ENCODE peak calls at places on chromosome 16, in nine cellular contexts. L, M, H, W, J, B, K, F and Q are unnamed samples.

GRCh38 chr16:29700253-29700987 is 21.4 kb downstream of the QPRT start:
- DNase-seq in L (peak), M (peak), H (peak), W (peak), J (peak), B (peak), K (peak), F (no peak), Q (peak)

GRCh38 chr16:81424761-81425160 is 19.8 kb upstream of the CMIP start:
- DNase-seq in L (no peak), M (no peak), H (no peak), W (no peak), J (no peak), B (no peak), K (no peak), F (no peak), Q (no peak)

GRCh38 chr16:79066621-79067020 is 533.9 kb downstream of the MAF start:
- DNase-seq in L (no peak), M (no peak), H (no peak), W (no peak), J (peak), B (no peak), K (no peak), F (no peak), Q (no peak)

GRCh38 chr16:50303605-50304466 is 37.5 kb downstream of the ADCY7 start:
- DNase-seq in L (no peak), M (peak), H (peak), W (no peak), J (no peak), B (no peak), K (peak), F (no peak), Q (no peak)

GRCh38 chr16:69093974-69094373 is 11.5 kb upstream of the HAS3 start:
- DNase-seq in L (no peak), M (no peak), H (no peak), W (no peak), J (no peak), B (no peak), K (no peak), F (no peak), Q (no peak)

GRCh38 chr16:84692451-84692850 is 7.3 kb upstream of the USP10 start:
- DNase-seq in L (no peak), M (no peak), H (no peak), W (peak), J (no peak), B (no peak), K (no peak), F (no peak), Q (no peak)

GRCh38 chr16:74748710-74749073 is 25.9 kb downstream of the FA2H start:
- DNase-seq in L (no peak), M (no peak), H (no peak), W (no peak), J (no peak), B (no peak), K (no peak), F (no peak), Q (no peak)

GRCh38 chr16:5008311-5008731 is 25.4 kb downstream of the NAGPA start:
- DNase-seq in L (no peak), M (no peak), H (no peak), W (no peak), J (no peak), B (no peak), K (no peak), F (no peak), Q (no peak)

GRCh38 chr16:69108069-69108904 is 2.8 kb downstream of the HAS3 start:
- DNase-seq in L (no peak), M (no peak), H (no peak), W (no peak), J (no peak), B (no peak), K (peak), F (no peak), Q (no peak)

GRCh38 chr16:85720319-85720637 is 30.6 kb downstream of the C16orf74 start:
- DNase-seq in L (no peak), M (no peak), H (peak), W (no peak), J (peak), B (no peak), K (no peak), F (no peak), Q (peak)

GRCh38 chr16:10594312-10594950 is 14.0 kb upstream of the EMP2 start:
- DNase-seq in L (no peak), M (no peak), H (no peak), W (no peak), J (peak), B (no peak), K (no peak), F (no peak), Q (no peak)

GRCh38 chr16:4830408-4830807 is 16.7 kb downstream of the GLYR1 start:
- DNase-seq in L (no peak), M (no peak), H (no peak), W (no peak), J (no peak), B (no peak), K (no peak), F (no peak), Q (no peak)

GRCh38 chr16:65002265-65002664 is 119.6 kb downstream of the CDH11 start:
- DNase-seq in L (no peak), M (no peak), H (no peak), W (peak), J (no peak), B (peak), K (no peak), F (no peak), Q (peak)

GRCh38 chr16:19269098-19269497 is 16.4 kb upstream of the CLEC19A start:
- DNase-seq in L (no peak), M (no peak), H (no peak), W (no peak), J (no peak), B (no peak), K (no peak), F (no peak), Q (no peak)

GRCh38 chr16:21037168-21037567 is 113.5 kb downstream of the DNAH3 start:
- DNase-seq in L (no peak), M (no peak), H (no peak), W (no peak), J (no peak), B (no peak), K (no peak), F (no peak), Q (no peak)

GRCh38 chr16:46929378-46930332 is 43.8 kb downstream of the DNAJA2 start:
- DNase-seq in L (peak), M (peak), H (peak), W (peak), J (peak), B (no peak), K (peak), F (no peak), Q (peak)

GRCh38 chr16:53809088-53809951 is 105.4 kb downstream of the FTO start:
- DNase-seq in L (no peak), M (no peak), H (no peak), W (peak), J (no peak), B (no peak), K (no peak), F (no peak), Q (peak)

GRCh38 chr16:4796982-4797804 is 2.0 kb downstream of the SMIM22 start:
- DNase-seq in L (no peak), M (no peak), H (no peak), W (no peak), J (peak), B (no peak), K (peak), F (no peak), Q (no peak)

GRCh38 chr16:19601083-19601976 is 45.8 kb downstream of the VPS35L start:
- DNase-seq in L (peak), M (no peak), H (no peak), W (peak), J (no peak), B (peak), K (no peak), F (no peak), Q (peak)

GRCh38 chr16:28210979-28211505 is 723 bp downstream of the XPO6 start:
- DNase-seq in L (peak), M (peak), H (peak), W (peak), J (peak), B (no peak), K (peak), F (no peak), Q (peak)

GRCh38 chr16:88289549-88290344 is 93.0 kb upstream of the ZNF469 start:
- DNase-seq in L (no peak), M (no peak), H (no peak), W (no peak), J (no peak), B (no peak), K (no peak), F (no peak), Q (no peak)

GRCh38 chr16:853306-853705 is 52.8 kb upstream of the GNG13 start:
- DNase-seq in L (no peak), M (no peak), H (no peak), W (no peak), J (no peak), B (no peak), K (peak), F (no peak), Q (no peak)

GRCh38 chr16:20851601-20852000 is 45.3 kb downstream of the REXO5 start:
- DNase-seq in L (no peak), M (peak), H (peak), W (peak), J (peak), B (peak), K (peak), F (no peak), Q (peak)

GRCh38 chr16:48081656-48082055 is 74.1 kb downstream of the ABCC12 start:
- DNase-seq in L (no peak), M (no peak), H (peak), W (peak), J (no peak), B (peak), K (no peak), F (no peak), Q (peak)

GRCh38 chr16:66523861-66524354 is 26.0 kb downstream of the TK2 start:
- DNase-seq in L (peak), M (no peak), H (no peak), W (no peak), J (no peak), B (no peak), K (peak), F (no peak), Q (peak)

GRCh38 chr16:25605381-25605780 is 86.4 kb upstream of the HS3ST4 start:
- DNase-seq in L (no peak), M (no peak), H (no peak), W (no peak), J (no peak), B (no peak), K (no peak), F (no peak), Q (no peak)

GRCh38 chr16:14378131-14378551 is 251.9 kb downstream of the PARN start:
- DNase-seq in L (no peak), M (no peak), H (no peak), W (peak), J (no peak), B (peak), K (no peak), F (no peak), Q (peak)

GRCh38 chr16:21574372-21574771 is 25.0 kb upstream of the METTL9 start:
- DNase-seq in L (no peak), M (no peak), H (no peak), W (no peak), J (no peak), B (no peak), K (no peak), F (no peak), Q (no peak)

GRCh38 chr16:11105038-11105903 is 150.7 kb downstream of the SOCS1 start:
- DNase-seq in L (no peak), M (peak), H (peak), W (peak), J (peak), B (peak), K (no peak), F (no peak), Q (peak)

GRCh38 chr16:31002252-31002700 is 8.2 kb downstream of the STX1B start:
- DNase-seq in L (no peak), M (no peak), H (no peak), W (no peak), J (no peak), B (no peak), K (no peak), F (no peak), Q (no peak)

GRCh38 chr16:50821586-50821985 is 79.7 kb downstream of the CYLD start:
- DNase-seq in L (no peak), M (no peak), H (no peak), W (peak), J (no peak), B (no peak), K (no peak), F (no peak), Q (peak)

GRCh38 chr16:49504626-49505025 is 131.0 kb downstream of the C16orf78 start:
- DNase-seq in L (no peak), M (no peak), H (no peak), W (no peak), J (no peak), B (no peak), K (no peak), F (no peak), Q (no peak)

GRCh38 chr16:2482181-2483107 is 7.5 kb downstream of the TBC1D24 start:
- DNase-seq in L (no peak), M (peak), H (no peak), W (peak), J (peak), B (peak), K (peak), F (no peak), Q (peak)

GRCh38 chr16:86118467-86119307 is 219.7 kb downstream of the IRF8 start:
- DNase-seq in L (no peak), M (no peak), H (peak), W (no peak), J (peak), B (no peak), K (no peak), F (no peak), Q (no peak)

GRCh38 chr16:29784157-29784556 is 6.1 kb downstream of the ZG16 start:
- DNase-seq in L (no peak), M (no peak), H (no peak), W (no peak), J (no peak), B (no peak), K (no peak), F (no peak), Q (no peak)

GRCh38 chr16:86590501-86591144 is 12.3 kb downstream of the FOXL1 start:
- DNase-seq in L (no peak), M (no peak), H (peak), W (peak), J (no peak), B (peak), K (no peak), F (no peak), Q (peak)

GRCh38 chr16:87068316-87068715 is 248.9 kb downstream of the C16orf95 start:
- DNase-seq in L (no peak), M (no peak), H (no peak), W (no peak), J (no peak), B (no peak), K (no peak), F (no peak), Q (no peak)